ENCODE peak calls at places on chromosomes 7 and 10, in six cellular contexts. R is IMR-90, Z is cardiac muscle cell, G is DND-41, P is breast epithelium, O is BJ. I is an unnamed sample.
A peak's percentile ranks its signal among the peaks of the same experiment; 100 is the strongest.

GRCh38 chr10:96998329-96998888 is 166.3 kb downstream of the LCOR start:
- DNase-seq in R (peak; percentile 87), Z (peak; percentile 35), G (no peak), P (no peak), O (no peak), I (no peak)

GRCh38 chr7:13990319-13990983 is 985 bp upstream of the ETV1 start:
- DNase-seq in R (peak; percentile 37), Z (peak; percentile 90), G (no peak), P (no peak), O (no peak), I (peak; percentile 32)

GRCh38 chr10:82041018-82041417 is 166.0 kb downstream of the NRG3 start:
- DNase-seq in R (no peak), Z (no peak), G (no peak), P (no peak), O (no peak), I (no peak)

GRCh38 chr10:31601136-31601535 is 282.1 kb downstream of the ZEB1 start:
- DNase-seq in R (no peak), Z (no peak), G (no peak), P (no peak), O (no peak), I (no peak)

GRCh38 chr7:45923290-45923689 is 2.2 kb upstream of the IGFBP3 start:
- DNase-seq in R (peak; percentile 72), Z (peak; percentile 86), G (peak; percentile 49), P (peak; percentile 75), O (no peak), I (peak; percentile 50)

GRCh38 chr10:121310151-121310711 is 288.0 kb downstream of the FGFR2 start:
- DNase-seq in R (no peak), Z (no peak), G (no peak), P (no peak), O (no peak), I (no peak)

GRCh38 chr10:50866317-50866716 is 19.1 kb downstream of the A1CF start:
- DNase-seq in R (no peak), Z (no peak), G (no peak), P (no peak), O (no peak), I (no peak)

GRCh38 chr7:82699773-82700186 is 256.2 kb upstream of the CACNA2D1 start:
- DNase-seq in R (peak; percentile 54), Z (no peak), G (no peak), P (no peak), O (no peak), I (no peak)

GRCh38 chr10:117240105-117240729 is 697 bp upstream of the SLC18A2 start:
- DNase-seq in R (no peak), Z (peak; percentile 40), G (no peak), P (no peak), O (no peak), I (no peak)

GRCh38 chr10:62815373-62816111 is 624 bp downstream of the EGR2 start:
- DNase-seq in R (no peak), Z (peak; percentile 12), G (no peak), P (no peak), O (no peak), I (no peak)

GRCh38 chr7:141558544-141559183 is 7.5 kb downstream of the AGK start:
- DNase-seq in R (peak; percentile 55), Z (no peak), G (no peak), P (no peak), O (peak; percentile 14), I (peak; percentile 30)

GRCh38 chr7:74032624-74033371 is 4.8 kb downstream of the ELN start:
- DNase-seq in R (no peak), Z (no peak), G (no peak), P (no peak), O (no peak), I (no peak)

GRCh38 chr10:76736392-76736791 is 901.2 kb downstream of the KCNMA1 start:
- DNase-seq in R (no peak), Z (no peak), G (no peak), P (no peak), O (no peak), I (no peak)

GRCh38 chr10:34815174-34816066 is at the start of gene PARD3:
- DNase-seq in R (peak; percentile 51), Z (peak; percentile 86), G (peak; percentile 80), P (no peak), O (no peak), I (peak; percentile 82)

GRCh38 chr10:34814228-34815173 is 595 bp downstream of the PARD3 start:
- DNase-seq in R (peak; percentile 27), Z (peak; percentile 71), G (peak; percentile 72), P (no peak), O (no peak), I (peak; percentile 67)

GRCh38 chr10:34817054-34817453 is 2.0 kb upstream of the PARD3 start:
- DNase-seq in R (no peak), Z (no peak), G (no peak), P (no peak), O (no peak), I (no peak)

GRCh38 chr10:34817586-34817985 is 2.5 kb upstream of the PARD3 start:
- DNase-seq in R (no peak), Z (no peak), G (no peak), P (no peak), O (no peak), I (no peak)

GRCh38 chr10:34816067-34817002 is 1.2 kb upstream of the PARD3 start:
- DNase-seq in R (peak; percentile 30), Z (peak; percentile 47), G (no peak), P (no peak), O (no peak), I (no peak)
- TF ChIP-seq CTCF in R (no peak), Z (no peak), G (no peak), P (no peak), O (peak; percentile 19), I (no peak)

GRCh38 chr7:43584200-43584586 is 1.3 kb downstream of the STK17A start:
- DNase-seq in R (peak; percentile 71), Z (peak; percentile 9), G (peak; percentile 38), P (no peak), O (peak; percentile 35), I (no peak)

GRCh38 chr7:43586251-43586900 is 3.5 kb downstream of the STK17A start:
- DNase-seq in R (peak; percentile 49), Z (no peak), G (no peak), P (no peak), O (peak; percentile 32), I (no peak)

GRCh38 chr7:43582503-43583423 is at the start of gene STK17A:
- DNase-seq in R (peak; percentile 85), Z (peak; percentile 95), G (peak; percentile 93), P (peak; percentile 95), O (peak; percentile 34), I (peak; percentile 94)

GRCh38 chr7:43585521-43585920 is 2.6 kb downstream of the STK17A start:
- DNase-seq in R (peak; percentile 78), Z (no peak), G (no peak), P (no peak), O (peak; percentile 39), I (no peak)

DNA sequence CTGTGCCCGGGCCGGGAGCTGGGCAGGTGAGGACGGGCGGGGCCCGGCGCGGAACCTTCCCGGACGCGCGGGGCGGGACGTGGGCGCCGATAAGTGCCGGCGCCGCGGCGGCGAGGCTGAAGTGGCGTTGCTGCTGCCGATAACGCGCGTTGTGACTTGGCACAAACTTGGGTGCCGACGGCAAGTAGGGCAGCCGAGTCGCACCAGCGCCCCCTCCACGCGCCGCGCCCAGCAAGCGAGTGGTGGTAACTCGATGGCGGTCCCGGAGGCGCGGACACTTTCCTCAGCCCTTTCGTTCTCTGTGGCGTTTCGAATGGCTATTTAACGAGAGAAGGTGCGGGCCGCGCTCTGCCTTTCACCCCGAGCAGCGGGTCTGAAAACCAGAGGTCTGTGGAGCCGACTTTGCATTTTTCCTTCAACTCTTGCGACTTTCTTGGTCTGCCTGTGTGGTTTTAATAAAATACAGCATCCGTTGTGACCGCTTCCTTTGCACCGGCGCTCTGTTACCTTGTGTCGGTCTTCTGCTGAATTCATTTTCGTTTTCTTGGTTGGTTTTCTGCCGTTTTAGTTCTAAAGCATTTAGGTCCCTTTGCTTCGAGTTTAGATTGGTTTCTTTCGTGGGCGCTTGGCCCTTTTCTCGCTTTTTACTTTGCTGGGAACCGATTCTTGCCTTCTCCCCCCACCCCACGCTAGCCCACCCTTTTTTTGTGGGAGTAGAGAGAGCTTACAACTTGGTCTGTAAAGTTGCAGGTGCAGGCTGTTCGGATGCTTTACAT is 704 bp downstream of the STK17A start:
- DNase-seq in R (peak; percentile 46), Z (peak; percentile 81), G (peak; percentile 79), P (peak; percentile 56), O (no peak), I (no peak)
- TF ChIP-seq CTCF in R (no peak), Z (peak; percentile 26), G (peak; percentile 37), P (no peak), O (peak; percentile 20), I (no peak)

DNA sequence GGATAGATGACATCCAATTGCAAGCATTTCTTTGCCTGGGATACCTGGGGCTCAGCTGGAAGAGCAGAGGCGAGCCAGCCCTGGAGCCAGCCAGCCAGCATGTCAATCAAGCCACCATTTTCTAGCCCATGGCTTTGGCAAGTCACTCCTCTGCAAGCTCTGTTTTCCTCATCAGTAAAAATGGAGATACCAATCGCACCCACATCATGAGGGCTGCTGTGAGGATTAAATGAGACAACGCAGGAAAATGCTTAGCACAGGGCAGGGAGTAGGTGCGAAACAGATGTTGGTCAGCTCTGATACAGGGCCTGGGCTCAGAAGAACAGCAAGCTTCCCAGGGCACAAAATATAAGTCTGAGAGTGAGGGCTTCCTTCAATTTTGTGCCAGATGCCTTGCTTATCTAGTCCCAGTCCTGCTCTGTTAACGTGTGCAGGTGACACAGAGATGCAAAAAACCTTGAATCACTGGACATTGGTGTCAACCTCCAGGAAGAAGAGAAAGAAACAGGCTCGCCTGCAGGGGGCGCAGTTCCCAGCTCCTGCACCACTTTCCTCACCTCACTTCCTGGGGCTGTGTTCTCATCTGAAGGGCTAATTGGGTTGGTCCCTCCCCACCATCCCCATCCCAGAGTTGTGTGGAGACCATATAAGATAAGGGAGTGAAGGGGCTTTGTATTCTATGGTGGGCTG is 72.8 kb upstream of the CACUL1 start:
- DNase-seq in R (no peak), Z (no peak), G (no peak), P (no peak), O (no peak), I (no peak)
- TF ChIP-seq CTCF in R (no peak), Z (peak; percentile 31), G (peak; percentile 48), P (no peak), O (peak; percentile 18), I (peak; percentile 7)

GRCh38 chr10:11579885-11580284 is 31.6 kb downstream of the USP6NL start:
- DNase-seq in R (no peak), Z (no peak), G (no peak), P (no peak), O (no peak), I (no peak)
- TF ChIP-seq CTCF in R (no peak), Z (no peak), G (no peak), P (no peak), O (no peak), I (no peak)

DNA sequence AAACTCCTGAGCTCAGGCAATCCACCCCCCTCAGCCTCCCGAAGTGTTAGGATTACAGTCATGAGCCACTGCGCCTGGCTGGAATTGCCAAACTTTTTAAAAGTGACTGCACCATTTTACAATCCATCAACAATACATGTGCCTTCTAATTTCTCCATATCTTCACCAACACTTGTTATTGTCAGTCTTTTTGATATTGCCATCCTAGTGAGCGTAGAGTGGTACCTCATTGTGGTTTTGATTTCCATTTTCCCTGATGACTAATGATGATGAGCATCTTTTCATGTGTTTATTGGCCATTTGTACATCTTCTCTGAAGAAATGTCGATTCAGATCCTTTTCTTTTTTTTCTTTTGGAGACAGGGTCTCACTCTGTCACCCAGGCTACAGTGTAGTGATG is 21.7 kb upstream of the STRIP2 start:
- DNase-seq in R (no peak), Z (no peak), G (no peak), P (no peak), O (no peak), I (no peak)
- TF ChIP-seq CTCF in R (no peak), Z (no peak), G (no peak), P (no peak), O (no peak), I (no peak)

GRCh38 chr7:158818325-158819213 is 10.7 kb downstream of the ESYT2 start:
- DNase-seq in R (peak; percentile 96), Z (peak; percentile 17), G (peak; percentile 59), P (peak; percentile 89), O (peak; percentile 92), I (peak; percentile 81)
- TF ChIP-seq CTCF in R (peak; percentile 13), Z (no peak), G (no peak), P (no peak), O (peak; percentile 12), I (peak; percentile 11)